ENCODE peak calls at places on chromosomes 6 and 20, in five cellular contexts. I is ovary; E is CD8-positive, alpha-beta T cell; Z is AG09319; T is fibroblast of mammary gland. M is an unnamed sample.
A peak's percentile ranks its signal among the peaks of the same experiment; 100 is the strongest.

GRCh38 chr20:64077541-64077875 is 1.8 kb downstream of the RGS19 start:
- DNase-seq in E (no peak), Z (no peak), T (no peak), I (no peak), M (no peak)

GRCh38 chr20:3753098-3753497 is 14.5 kb downstream of the ADISSP start:
- DNase-seq in E (peak; percentile 37), T (peak; percentile 82), I (peak; percentile 68), Z (peak; percentile 49), M (peak; percentile 86)

GRCh38 chr6:170429457-170429856 is 122.9 kb downstream of the FAM120B start:
- DNase-seq in I (no peak), Z (no peak), T (peak; percentile 10), E (no peak), M (no peak)

GRCh38 chr6:24547243-24547642 is 52.5 kb downstream of the ALDH5A1 start:
- DNase-seq in Z (no peak), T (no peak), I (no peak), E (peak; percentile 25), M (peak; percentile 30)

GRCh38 chr20:64222851-64223525 is 32.6 kb upstream of the PCMTD2 start:
- DNase-seq in Z (no peak), E (no peak), T (no peak), I (peak; percentile 68), M (no peak)

GRCh38 chr20:59013959-59014608 is 5.1 kb upstream of the TUBB1 start:
- DNase-seq in E (no peak), I (no peak), T (peak; percentile 55), Z (no peak), M (no peak)

GRCh38 chr6:38035478-38035877 is 216.0 kb downstream of the ZFAND3 start:
- DNase-seq in I (no peak), Z (no peak), T (peak; percentile 12), E (no peak), M (no peak)

GRCh38 chr6:143872211-143872610 is 7.9 kb downstream of the ZC2HC1B start:
- DNase-seq in I (no peak), Z (no peak), E (no peak), T (peak; percentile 15), M (peak; percentile 30)

GRCh38 chr6:6596529-6596928 is 8.0 kb downstream of the LY86 start:
- DNase-seq in I (no peak), Z (no peak), E (no peak), T (no peak), M (no peak)

GRCh38 chr20:42123981-42124473 is 505.9 kb upstream of the CHD6 start:
- DNase-seq in Z (no peak), T (no peak), I (no peak), E (no peak), M (no peak)

GRCh38 chr20:25745100-25745499 is 48.4 kb upstream of the ZNF337 start:
- DNase-seq in Z (no peak), T (no peak), E (no peak), I (no peak), M (no peak)

GRCh38 chr6:13813621-13814175 is 659 bp downstream of the MCUR1 start:
- DNase-seq in E (no peak), Z (peak; percentile 23), T (peak; percentile 57), I (peak; percentile 77), M (peak; percentile 83)

GRCh38 chr6:163926642-163927041 is 512.1 kb downstream of the QKI start:
- DNase-seq in Z (no peak), I (peak; percentile 68), E (no peak), T (peak; percentile 40), M (no peak)

GRCh38 chr20:6075428-6076219 is 21.8 kb upstream of the LRRN4 start:
- DNase-seq in T (no peak), I (peak; percentile 74), E (no peak), Z (no peak), M (no peak)

GRCh38 chr6:83119742-83120300 is 52.4 kb downstream of the DOP1A start:
- DNase-seq in I (no peak), T (no peak), E (no peak), Z (no peak), M (no peak)

GRCh38 chr20:4813839-4814695 is 92.4 kb downstream of the PRND start:
- DNase-seq in E (peak; percentile 45), T (no peak), I (peak; percentile 33), Z (no peak), M (peak; percentile 86)
- TF ChIP-seq CTCF in E (no peak), T (no peak), I (no peak), Z (no peak), M (no peak)

GRCh38 chr6:157707576-157707975 is 115.5 kb upstream of the SNX9 start:
- DNase-seq in E (no peak), Z (no peak), T (no peak), I (no peak), M (no peak)
- TF ChIP-seq CTCF in E (no peak), Z (no peak), T (no peak), I (no peak), M (no peak)

DNA sequence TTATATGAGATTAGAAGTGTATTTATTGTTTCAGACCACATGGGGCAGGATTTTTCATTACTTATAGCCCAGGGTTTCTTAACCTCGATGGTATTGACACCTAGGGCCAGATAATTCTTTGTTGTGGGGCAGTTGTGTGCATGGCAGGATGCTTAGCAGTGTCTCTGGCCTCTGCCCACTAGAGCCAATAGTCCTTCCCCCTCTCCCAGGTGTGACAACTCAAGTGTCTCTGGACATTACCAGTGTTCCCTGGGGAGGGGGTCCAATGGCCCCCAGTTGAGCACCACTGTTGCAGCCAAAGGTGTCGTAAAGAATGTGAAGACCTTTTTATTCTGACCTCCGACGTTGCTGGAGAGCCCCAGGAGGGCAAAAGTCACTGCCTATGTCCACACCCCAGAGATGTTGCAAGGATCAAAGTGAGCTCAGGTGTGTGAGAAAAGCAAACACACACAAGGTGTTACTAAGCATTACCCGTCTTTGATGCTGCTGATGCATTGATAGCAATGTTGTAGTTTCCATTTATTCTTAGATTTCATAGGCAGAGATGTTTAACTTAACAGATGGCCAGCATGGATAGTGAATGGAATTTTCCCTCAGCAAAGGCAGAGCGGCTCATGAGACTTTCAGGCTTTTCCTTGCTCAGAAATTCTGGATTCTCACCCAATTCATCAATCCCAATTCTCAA is 22.2 kb downstream of the BANF2 start:
- DNase-seq in E (no peak), Z (no peak), T (peak; percentile 10), I (no peak), M (no peak)
- TF ChIP-seq CTCF in E (no peak), Z (no peak), T (no peak), I (no peak), M (no peak)

GRCh38 chr6:86193821-86194220 is 551.1 kb upstream of the SYNCRIP start:
- DNase-seq in T (no peak), E (no peak), Z (no peak), I (no peak), M (no peak)

DNA sequence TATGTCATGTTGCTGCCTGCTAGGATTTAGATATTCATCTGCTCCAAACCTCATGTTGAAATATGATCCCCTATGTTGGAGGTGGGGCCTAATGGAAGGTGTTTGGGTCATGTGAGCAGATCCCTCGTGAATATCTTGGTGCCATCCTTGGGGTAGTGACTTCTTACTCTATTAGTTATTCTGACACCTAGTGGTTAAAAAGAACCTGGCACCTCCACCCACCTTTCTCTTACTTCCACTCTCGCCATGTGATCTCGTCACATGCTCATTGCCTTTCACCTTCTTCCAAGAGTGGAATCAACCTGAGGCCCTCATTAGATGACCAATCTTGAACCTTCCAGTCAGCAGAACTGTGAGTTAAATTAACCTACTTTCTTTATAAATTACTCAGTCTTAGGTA is 549.4 kb upstream of the SYNCRIP start:
- DNase-seq in T (peak; percentile 2), E (no peak), Z (no peak), I (no peak), M (no peak)
- TF ChIP-seq CTCF in T (peak; percentile 4), E (no peak), Z (no peak), I (no peak), M (no peak)

GRCh38 chr20:49635829-49636228 is 67.9 kb upstream of the PTGIS start:
- DNase-seq in E (no peak), Z (no peak), I (no peak), T (no peak), M (no peak)
- TF ChIP-seq CTCF in E (no peak), Z (no peak), I (no peak), T (no peak), M (no peak)